ENCODE peak calls at places on chromosomes 4 and X, in four cellular contexts. U is SK-N-SH, N is OCI-LY7, H is neural progenitor cell. F is an unnamed sample.

GRCh38 chrX:3815896-3816664 is 102.6 kb upstream of the PRKX start:
- DNase-seq in U (peak), H (peak), N (peak), F (peak)

GRCh38 chr4:125010776-125011503 is 298.4 kb upstream of the ANKRD50 start:
- DNase-seq in U (no peak), H (peak), N (no peak), F (no peak)

GRCh38 chr4:134408897-134409296 is 207.3 kb upstream of the PABPC4L start:
- DNase-seq in H (no peak), N (no peak), U (no peak), F (no peak)

GRCh38 chrX:105651052-105651451 is 171.3 kb upstream of the NRK start:
- DNase-seq in U (no peak), N (no peak), H (no peak), F (no peak)

GRCh38 chrX:11341274-11342256 is 48.4 kb downstream of the AMELX start:
- DNase-seq in U (no peak), H (no peak), N (peak), F (peak)

GRCh38 chr4:87966095-87966496 is 9.4 kb upstream of the SPP1 start:
- DNase-seq in H (no peak), U (no peak), N (no peak), F (no peak)

GRCh38 chr4:88008133-88008621 is 742 bp downstream of the PKD2 start:
- DNase-seq in U (peak), H (peak), N (peak), F (peak)

GRCh38 chr4:129488427-129488826 is 392.5 kb downstream of the C4orf33 start:
- DNase-seq in U (no peak), H (no peak), N (no peak), F (no peak)

GRCh38 chr4:176404591-176404990 is 84.8 kb downstream of the SPCS3 start:
- DNase-seq in H (no peak), N (no peak), U (no peak), F (peak)

GRCh38 chr4:7803992-7804758 is 135.5 kb downstream of the AFAP1 start:
- DNase-seq in U (peak), H (peak), N (peak), F (peak)

GRCh38 chrX:100720301-100720700 is 11.6 kb downstream of the SYTL4 start:
- DNase-seq in U (no peak), N (no peak), H (no peak), F (peak)

GRCh38 chr4:30717208-30718020 is 2.8 kb upstream of the PCDH7 start:
- DNase-seq in H (peak), N (no peak), U (peak), F (peak)

GRCh38 chr4:175807596-175807995 is 4.5 kb downstream of the GPM6A start:
- DNase-seq in U (no peak), H (no peak), N (no peak), F (no peak)

GRCh38 chr4:75398501-75398900 is 115.7 kb downstream of the RCHY1 start:
- DNase-seq in U (no peak), H (no peak), N (no peak), F (no peak)

GRCh38 chr4:86092684-86093083 is 267.2 kb downstream of the MAPK10 start:
- DNase-seq in U (no peak), N (no peak), H (no peak), F (peak)

GRCh38 chrX:129360175-129360574 is 163.1 kb downstream of the SMARCA1 start:
- DNase-seq in N (peak), H (peak), U (peak), F (peak)

GRCh38 chr4:182835006-182835740 is 82.0 kb downstream of the DCTD start:
- DNase-seq in U (no peak), N (no peak), H (no peak), F (no peak)

GRCh38 chr4:142428715-142429114 is 417.4 kb downstream of the INPP4B start:
- DNase-seq in H (no peak), N (no peak), U (no peak), F (no peak)

GRCh38 chr4:176451441-176451840 is 131.7 kb downstream of the SPCS3 start:
- DNase-seq in N (no peak), U (no peak), H (peak), F (no peak)

GRCh38 chrX:40945366-40945713 is 139.9 kb upstream of the USP9X start:
- DNase-seq in N (no peak), H (no peak), U (no peak), F (peak)

GRCh38 chr4:125313989-125314602 is 659 bp upstream of the FAT4 start:
- DNase-seq in N (no peak), H (peak), U (no peak), F (peak)

GRCh38 chr4:164383187-164384181 is 370.4 kb upstream of the SMIM31 start:
- DNase-seq in U (peak), N (no peak), H (peak), F (peak)

GRCh38 chr4:145735330-145735638 is 55.3 kb downstream of the C4orf51 start:
- DNase-seq in N (no peak), H (no peak), U (no peak), F (peak)

GRCh38 chr4:99615210-99615834 is 40.7 kb downstream of the MTTP start:
- DNase-seq in N (no peak), U (peak), H (no peak), F (no peak)

GRCh38 chr4:98558770-98559169 is 99.6 kb downstream of the TSPAN5 start:
- DNase-seq in N (no peak), U (no peak), H (no peak), F (no peak)

GRCh38 chr4:98558366-98558765 is 100.0 kb downstream of the TSPAN5 start:
- DNase-seq in H (no peak), N (no peak), U (no peak), F (no peak)

GRCh38 chr4:98555798-98556445 is 102.5 kb downstream of the TSPAN5 start:
- DNase-seq in N (no peak), H (no peak), U (no peak), F (peak)

GRCh38 chr4:98556451-98556850 is 102.0 kb downstream of the TSPAN5 start:
- DNase-seq in H (no peak), N (no peak), U (no peak), F (peak)

DNA sequence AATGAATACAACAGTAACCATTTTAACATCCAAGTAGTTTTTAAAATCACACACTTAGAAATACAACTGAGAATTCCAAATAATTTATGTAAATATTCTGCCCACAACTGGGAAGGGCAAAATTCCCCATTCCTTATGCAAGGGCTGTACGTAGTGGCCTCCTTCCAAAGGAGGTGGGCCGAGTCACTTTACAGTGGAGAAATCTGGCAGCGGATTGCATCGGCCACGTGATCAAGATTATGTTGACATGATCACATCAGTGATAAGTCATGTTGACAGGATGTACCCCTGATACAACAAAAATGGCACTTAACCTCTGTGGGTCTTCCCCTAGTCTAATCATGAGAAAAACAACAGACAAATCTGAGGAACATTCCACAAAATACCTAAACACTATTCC is 100.9 kb downstream of the TSPAN5 start:
- DNase-seq in U (no peak), H (no peak), N (no peak), F (peak)
- TF ChIP-seq EZH2phosphoT487 in U (no peak), H (no peak), N (no peak), F (no peak)

GRCh38 chr4:5257086-5257485 is 205.8 kb downstream of the STK32B start:
- DNase-seq in H (no peak), U (no peak), N (no peak), F (no peak)
- H3K4me3 ChIP-seq in H (no peak), U (no peak), N (no peak), F (no peak)

DNA sequence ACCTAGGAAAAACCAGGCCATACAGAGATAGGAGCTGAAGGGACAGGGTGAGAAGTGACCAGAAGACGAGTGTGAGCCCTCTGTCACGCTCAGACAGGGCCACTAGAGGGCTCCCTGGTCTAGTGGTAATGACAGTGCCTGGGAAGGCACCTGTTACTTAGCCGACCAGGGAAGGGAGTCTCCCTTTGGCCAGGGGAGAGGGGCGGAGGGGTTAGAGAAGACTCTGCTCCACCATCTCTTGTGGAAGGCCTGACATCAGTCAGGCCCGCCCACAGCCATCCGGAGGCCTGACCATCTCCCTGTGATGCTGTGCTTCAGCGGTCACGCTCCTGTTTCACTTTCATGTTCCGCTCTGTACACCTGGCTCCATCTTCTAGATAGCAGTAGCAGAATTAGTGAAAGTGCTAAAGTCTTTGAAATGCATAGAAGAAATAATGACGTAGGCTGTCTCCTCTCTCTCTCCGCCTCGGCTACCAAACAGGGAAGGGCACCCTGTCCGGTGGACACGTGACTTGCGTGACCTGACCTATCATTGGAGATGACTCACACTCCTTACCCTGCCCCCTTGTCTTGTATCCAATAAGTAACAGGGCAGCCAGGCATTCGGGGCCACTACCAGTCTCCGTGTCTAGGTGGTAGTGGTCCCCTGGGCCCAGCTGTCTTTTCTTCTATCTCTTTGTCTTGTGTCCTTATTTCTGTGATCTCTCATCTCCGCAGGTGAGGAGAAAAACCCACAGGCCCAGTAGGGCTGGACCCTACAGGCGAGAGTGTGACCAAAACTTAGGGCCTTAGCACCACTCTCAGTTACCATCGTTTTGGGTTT is 26.7 kb downstream of the HTT-AS start:
- DNase-seq in U (peak), N (peak), H (peak), F (peak)
- TF ChIP-seq EZH2phosphoT487 in U (no peak), N (no peak), H (no peak), F (no peak)

GRCh38 chr4:38025665-38026064 is 65.5 kb downstream of the PTTG2 start:
- DNase-seq in N (no peak), U (no peak), H (no peak), F (no peak)
- H3K4me3 ChIP-seq in N (no peak), U (no peak), H (no peak), F (no peak)

DNA sequence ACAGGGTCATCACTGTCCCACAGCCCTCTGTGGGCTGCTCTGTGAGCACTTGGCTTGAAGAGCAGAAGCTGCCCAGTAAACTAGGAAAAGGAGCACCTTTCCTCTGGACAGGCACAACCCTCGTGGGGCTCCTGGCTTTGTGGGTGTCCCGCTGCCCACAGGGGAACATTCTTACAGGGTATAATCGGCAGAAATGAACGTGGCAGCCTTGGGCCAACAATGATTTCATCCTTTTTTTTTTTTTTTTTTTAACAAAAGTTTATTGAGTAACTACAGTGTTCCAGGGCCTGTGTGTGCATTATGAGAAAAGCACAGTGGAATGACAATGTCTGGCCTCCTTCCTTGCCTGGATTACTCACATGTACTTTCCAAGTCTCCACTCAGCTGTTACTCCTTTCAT is 197.2 kb downstream of the PDGFC start:
- DNase-seq in N (no peak), H (no peak), U (no peak), F (peak)
- TF ChIP-seq EZH2phosphoT487 in N (no peak), H (no peak), U (no peak), F (no peak)

DNA sequence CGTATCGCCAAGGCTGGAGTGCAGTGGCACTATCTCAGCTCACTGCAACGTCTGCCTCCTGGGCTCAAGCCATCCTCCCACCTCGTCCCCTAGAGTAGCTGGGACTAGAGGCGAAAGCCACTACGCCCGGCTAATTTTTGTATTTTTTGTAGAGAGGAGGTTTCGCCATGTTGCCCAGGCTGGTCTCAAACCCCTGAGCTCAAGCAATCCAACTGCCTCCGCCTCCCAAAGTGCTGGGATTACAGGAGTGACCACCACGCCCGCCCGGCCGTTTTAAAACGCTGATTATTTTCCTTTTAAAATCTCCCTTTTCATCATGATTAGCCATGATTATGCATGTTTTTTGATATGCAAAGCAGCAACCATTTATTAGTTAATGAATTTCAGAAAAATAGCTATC is 2.2 kb downstream of the N4BP2 start:
- DNase-seq in U (no peak), H (no peak), N (no peak), F (peak)
- H3K4me3 ChIP-seq in U (peak), H (peak), N (peak), F (peak)

GRCh38 chr4:109723110-109723509 is 6.8 kb downstream of the PLA2G12A start:
- DNase-seq in N (peak), U (no peak), H (no peak), F (no peak)

GRCh38 chr4:109719604-109720003 is 10.3 kb downstream of the PLA2G12A start:
- DNase-seq in N (no peak), U (no peak), H (no peak), F (no peak)

GRCh38 chr4:109722357-109722756 is 7.5 kb downstream of the PLA2G12A start:
- DNase-seq in U (no peak), H (no peak), N (no peak), F (no peak)

DNA sequence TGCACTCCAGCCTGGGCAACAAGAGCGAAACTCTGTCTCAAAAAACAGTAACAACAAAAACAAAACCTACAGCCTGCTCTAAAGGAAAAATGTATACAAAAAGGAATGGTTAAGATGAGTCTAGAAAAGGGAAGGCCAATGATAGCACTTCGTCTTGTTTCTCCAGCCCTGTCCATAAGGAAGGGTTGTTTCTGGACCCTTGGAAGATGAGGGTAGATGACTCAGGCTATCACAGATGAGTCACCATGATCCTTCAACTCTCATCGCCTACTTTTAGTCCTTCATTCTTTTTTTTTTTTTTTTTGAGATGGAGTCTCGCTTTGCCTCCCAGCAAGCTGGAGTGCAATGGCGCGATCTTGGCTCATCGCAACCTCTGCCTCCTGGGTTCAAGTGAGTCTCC is 8.8 kb downstream of the PLA2G12A start:
- DNase-seq in H (no peak), U (no peak), N (no peak), F (peak)
- TF ChIP-seq EZH2phosphoT487 in H (no peak), U (no peak), N (no peak), F (no peak)

DNA sequence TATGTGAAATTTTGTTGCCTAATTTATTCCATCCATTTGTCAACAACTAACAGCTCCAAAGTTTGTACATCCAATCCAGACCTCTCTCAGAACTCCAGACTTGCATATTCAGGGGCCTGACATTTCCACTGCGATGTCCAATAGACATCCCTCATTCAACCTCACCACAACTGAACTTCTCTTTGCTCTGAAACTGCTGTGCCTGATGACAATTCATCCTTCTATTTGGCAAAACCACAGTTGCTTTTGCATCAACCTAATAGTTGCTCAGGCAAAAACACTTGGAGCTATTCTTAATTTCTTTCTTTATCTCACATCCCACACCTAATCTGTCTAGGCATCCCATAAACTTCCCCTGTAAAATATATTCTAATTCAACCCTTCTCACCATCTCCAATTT is 56.5 kb downstream of the ANTXR2 start:
- DNase-seq in U (no peak), H (no peak), N (no peak), F (peak)
- H3K4me3 ChIP-seq in U (no peak), H (no peak), N (no peak), F (no peak)

F was measured in GM23248.